ENCODE peak calls at places on chromosomes 11 and 22, in seven cellular contexts. One of them, this sample, is unnamed.
A peak's percentile ranks its signal among the peaks of the same experiment; 100 is the strongest.

GRCh38 chr11:1069740-1070139 is 4.9 kb upstream of the MUC2 start:
- DNase-seq in spleen: no peak
- DNase-seq in colonic mucosa: no peak
- DNase-seq in IMR-90: no peak
- DNase-seq in tibial nerve: no peak
- DNase-seq in CD8-positive, alpha-beta T cell: no peak
- DNase-seq in BJ: no peak
- DNase-seq in this sample: no peak

GRCh38 chr11:73729594-73730206 is 31.2 kb downstream of the RAB6A start:
- DNase-seq in IMR-90: no peak
- DNase-seq in CD8-positive, alpha-beta T cell: no peak
- DNase-seq in colonic mucosa: no peak
- DNase-seq in BJ: no peak
- DNase-seq in spleen: no peak
- DNase-seq in tibial nerve: no peak
- DNase-seq in this sample: no peak

GRCh38 chr11:12893787-12894672 is 115.1 kb upstream of the RASSF10 start:
- DNase-seq in colonic mucosa: peak; percentile 78
- DNase-seq in CD8-positive, alpha-beta T cell: no peak
- DNase-seq in IMR-90: peak; percentile 52
- DNase-seq in BJ: no peak
- DNase-seq in spleen: no peak
- DNase-seq in tibial nerve: peak; percentile 62
- DNase-seq in this sample: peak; percentile 63

GRCh38 chr11:27902981-27903624 is 202.8 kb upstream of the BDNF start:
- DNase-seq in CD8-positive, alpha-beta T cell: no peak
- DNase-seq in colonic mucosa: no peak
- DNase-seq in BJ: no peak
- DNase-seq in tibial nerve: no peak
- DNase-seq in spleen: no peak
- DNase-seq in IMR-90: peak; percentile 73
- DNase-seq in this sample: no peak

GRCh38 chr11:119169272-119169719 is 771 bp downstream of the NLRX1 start:
- DNase-seq in CD8-positive, alpha-beta T cell: no peak
- DNase-seq in spleen: peak; percentile 85
- DNase-seq in tibial nerve: no peak
- DNase-seq in BJ: no peak
- DNase-seq in colonic mucosa: peak; percentile 36
- DNase-seq in IMR-90: no peak
- DNase-seq in this sample: peak; percentile 49

GRCh38 chr11:66561178-66561974 is 7.0 kb downstream of the CTSF start:
- DNase-seq in colonic mucosa: no peak
- DNase-seq in spleen: no peak
- DNase-seq in BJ: no peak
- DNase-seq in tibial nerve: no peak
- DNase-seq in IMR-90: no peak
- DNase-seq in CD8-positive, alpha-beta T cell: no peak
- DNase-seq in this sample: no peak

GRCh38 chr22:44068422-44069191 is 44.5 kb downstream of the PARVB start:
- DNase-seq in IMR-90: no peak
- DNase-seq in CD8-positive, alpha-beta T cell: no peak
- DNase-seq in colonic mucosa: no peak
- DNase-seq in spleen: no peak
- DNase-seq in tibial nerve: no peak
- DNase-seq in BJ: no peak
- DNase-seq in this sample: no peak

GRCh38 chr22:20229916-20230775 is 38.0 kb downstream of the RTN4R start:
- DNase-seq in IMR-90: no peak
- DNase-seq in tibial nerve: no peak
- DNase-seq in colonic mucosa: no peak
- DNase-seq in spleen: no peak
- DNase-seq in CD8-positive, alpha-beta T cell: no peak
- DNase-seq in BJ: no peak
- DNase-seq in this sample: peak; percentile 19

GRCh38 chr11:18319914-18320313 is 2.0 kb downstream of the HPS5 start:
- DNase-seq in tibial nerve: no peak
- DNase-seq in IMR-90: no peak
- DNase-seq in BJ: no peak
- DNase-seq in spleen: no peak
- DNase-seq in colonic mucosa: no peak
- DNase-seq in CD8-positive, alpha-beta T cell: no peak
- DNase-seq in this sample: no peak

GRCh38 chr11:2525941-2526807 is 81.4 kb downstream of the KCNQ1 start:
- DNase-seq in tibial nerve: peak; percentile 3
- DNase-seq in IMR-90: no peak
- DNase-seq in spleen: peak; percentile 66
- DNase-seq in colonic mucosa: peak; percentile 61
- DNase-seq in BJ: no peak
- DNase-seq in CD8-positive, alpha-beta T cell: no peak
- DNase-seq in this sample: no peak

GRCh38 chr11:17410606-17411379 is 22.3 kb upstream of the KCNJ11 start:
- DNase-seq in BJ: no peak
- DNase-seq in CD8-positive, alpha-beta T cell: no peak
- DNase-seq in tibial nerve: no peak
- DNase-seq in colonic mucosa: peak; percentile 42
- DNase-seq in spleen: peak; percentile 45
- DNase-seq in IMR-90: no peak
- DNase-seq in this sample: no peak

GRCh38 chr11:130449996-130450419 is 1.6 kb downstream of the ADAMTS15 start:
- DNase-seq in IMR-90: peak; percentile 82
- DNase-seq in BJ: no peak
- DNase-seq in CD8-positive, alpha-beta T cell: no peak
- DNase-seq in colonic mucosa: peak; percentile 86
- DNase-seq in tibial nerve: peak; percentile 83
- DNase-seq in spleen: no peak
- DNase-seq in this sample: peak; percentile 94

GRCh38 chr22:17477401-17477833 is 85.9 kb upstream of the SLC25A18 start:
- DNase-seq in BJ: no peak
- DNase-seq in CD8-positive, alpha-beta T cell: no peak
- DNase-seq in colonic mucosa: no peak
- DNase-seq in IMR-90: no peak
- DNase-seq in tibial nerve: no peak
- DNase-seq in spleen: no peak
- DNase-seq in this sample: peak; percentile 88

GRCh38 chr22:43000441-43001175 is 14.3 kb downstream of the PACSIN2 start:
- DNase-seq in spleen: no peak
- DNase-seq in tibial nerve: no peak
- DNase-seq in colonic mucosa: no peak
- DNase-seq in BJ: no peak
- DNase-seq in CD8-positive, alpha-beta T cell: no peak
- DNase-seq in IMR-90: peak; percentile 74
- DNase-seq in this sample: no peak

GRCh38 chr11:115581871-115582639 is 77.8 kb upstream of the CADM1 start:
- DNase-seq in IMR-90: peak; percentile 5
- DNase-seq in tibial nerve: no peak
- DNase-seq in BJ: no peak
- DNase-seq in CD8-positive, alpha-beta T cell: no peak
- DNase-seq in colonic mucosa: peak; percentile 53
- DNase-seq in spleen: no peak
- DNase-seq in this sample: peak; percentile 25

DNA sequence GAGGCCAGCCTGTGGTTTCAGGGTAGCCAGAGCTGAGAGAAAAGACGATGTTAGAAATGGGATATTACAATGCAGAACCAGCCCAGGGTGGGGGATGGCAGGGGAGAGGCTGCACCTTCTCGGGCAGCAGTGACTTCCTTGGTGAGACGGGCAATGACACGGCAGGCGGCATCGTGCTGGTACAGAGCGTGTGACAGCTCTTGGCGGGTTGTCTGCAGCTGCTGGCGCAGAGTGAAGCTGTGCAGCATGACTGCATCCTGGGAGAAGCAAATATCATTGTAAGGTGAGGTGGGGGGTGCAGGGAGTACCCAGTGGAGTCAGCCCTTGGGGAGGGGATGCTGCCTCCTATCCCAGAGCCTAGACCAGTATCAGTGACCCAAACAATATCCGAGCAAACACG is 3.8 kb downstream of the PRPF19 start:
- DNase-seq in CD8-positive, alpha-beta T cell: no peak
- DNase-seq in BJ: no peak
- DNase-seq in IMR-90: no peak
- DNase-seq in tibial nerve: no peak
- DNase-seq in spleen: no peak
- DNase-seq in colonic mucosa: no peak
- DNase-seq in this sample: no peak
- H3K36me3 ChIP-seq in CD8-positive, alpha-beta T cell: peaks cover 54% of the 10 kb centered on the region
- H3K36me3 ChIP-seq in BJ: peaks cover 33% of the 10 kb centered on the region
- H3K36me3 ChIP-seq in IMR-90: peaks cover 45% of the 10 kb centered on the region
- H3K36me3 ChIP-seq in tibial nerve: peaks cover 64% of the 10 kb centered on the region
- H3K36me3 ChIP-seq in spleen: peaks cover 2% of the 10 kb centered on the region
- H3K36me3 ChIP-seq in colonic mucosa: peaks cover 13% of the 10 kb centered on the region
- H3K36me3 ChIP-seq in this sample: peaks cover 28% of the 10 kb centered on the region

GRCh38 chr11:11580012-11580411 is 41.8 kb downstream of the GALNT18 start:
- DNase-seq in tibial nerve: no peak
- DNase-seq in colonic mucosa: no peak
- DNase-seq in spleen: no peak
- DNase-seq in CD8-positive, alpha-beta T cell: no peak
- DNase-seq in IMR-90: no peak
- DNase-seq in BJ: no peak
- DNase-seq in this sample: no peak

GRCh38 chr11:11582261-11582701 is 39.5 kb downstream of the GALNT18 start:
- DNase-seq in tibial nerve: no peak
- DNase-seq in colonic mucosa: no peak
- DNase-seq in spleen: no peak
- DNase-seq in CD8-positive, alpha-beta T cell: no peak
- DNase-seq in BJ: no peak
- DNase-seq in IMR-90: no peak
- DNase-seq in this sample: no peak

GRCh38 chr11:11580831-11581492 is 40.8 kb downstream of the GALNT18 start:
- DNase-seq in CD8-positive, alpha-beta T cell: no peak
- DNase-seq in spleen: no peak
- DNase-seq in tibial nerve: no peak
- DNase-seq in BJ: no peak
- DNase-seq in IMR-90: no peak
- DNase-seq in colonic mucosa: no peak
- DNase-seq in this sample: no peak

GRCh38 chr11:11579012-11579755 is 42.6 kb downstream of the GALNT18 start:
- DNase-seq in spleen: no peak
- DNase-seq in colonic mucosa: no peak
- DNase-seq in CD8-positive, alpha-beta T cell: no peak
- DNase-seq in IMR-90: no peak
- DNase-seq in BJ: no peak
- DNase-seq in tibial nerve: no peak
- DNase-seq in this sample: no peak

DNA sequence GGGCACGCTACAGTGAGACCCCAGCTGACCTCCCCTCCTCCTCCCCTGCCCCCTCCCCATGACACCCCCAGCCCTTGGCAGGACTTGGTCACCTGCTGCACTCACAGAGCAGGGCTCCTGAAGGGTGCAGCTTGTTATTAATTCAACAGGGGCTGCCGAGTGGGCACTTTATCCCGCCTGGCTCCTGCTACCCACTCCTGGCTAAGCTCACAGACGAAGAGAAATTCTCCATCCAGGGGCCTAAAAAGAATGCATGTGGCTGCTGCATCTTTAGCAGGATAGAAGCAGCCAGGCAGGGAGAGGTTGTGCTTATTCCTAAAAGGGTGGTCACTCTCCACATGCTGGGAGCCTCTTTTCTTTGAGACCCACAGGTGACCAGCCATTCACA is 40.3 kb downstream of the GALNT18 start:
- DNase-seq in BJ: no peak
- DNase-seq in IMR-90: no peak
- DNase-seq in CD8-positive, alpha-beta T cell: no peak
- DNase-seq in tibial nerve: no peak
- DNase-seq in spleen: no peak
- DNase-seq in colonic mucosa: no peak
- DNase-seq in this sample: no peak
- TF ChIP-seq CTCF in BJ: no peak
- TF ChIP-seq CTCF in IMR-90: no peak
- TF ChIP-seq CTCF in CD8-positive, alpha-beta T cell: no peak
- TF ChIP-seq CTCF in tibial nerve: no peak
- TF ChIP-seq CTCF in spleen: no peak
- TF ChIP-seq CTCF in colonic mucosa: no peak
- TF ChIP-seq CTCF in this sample: no peak

DNA sequence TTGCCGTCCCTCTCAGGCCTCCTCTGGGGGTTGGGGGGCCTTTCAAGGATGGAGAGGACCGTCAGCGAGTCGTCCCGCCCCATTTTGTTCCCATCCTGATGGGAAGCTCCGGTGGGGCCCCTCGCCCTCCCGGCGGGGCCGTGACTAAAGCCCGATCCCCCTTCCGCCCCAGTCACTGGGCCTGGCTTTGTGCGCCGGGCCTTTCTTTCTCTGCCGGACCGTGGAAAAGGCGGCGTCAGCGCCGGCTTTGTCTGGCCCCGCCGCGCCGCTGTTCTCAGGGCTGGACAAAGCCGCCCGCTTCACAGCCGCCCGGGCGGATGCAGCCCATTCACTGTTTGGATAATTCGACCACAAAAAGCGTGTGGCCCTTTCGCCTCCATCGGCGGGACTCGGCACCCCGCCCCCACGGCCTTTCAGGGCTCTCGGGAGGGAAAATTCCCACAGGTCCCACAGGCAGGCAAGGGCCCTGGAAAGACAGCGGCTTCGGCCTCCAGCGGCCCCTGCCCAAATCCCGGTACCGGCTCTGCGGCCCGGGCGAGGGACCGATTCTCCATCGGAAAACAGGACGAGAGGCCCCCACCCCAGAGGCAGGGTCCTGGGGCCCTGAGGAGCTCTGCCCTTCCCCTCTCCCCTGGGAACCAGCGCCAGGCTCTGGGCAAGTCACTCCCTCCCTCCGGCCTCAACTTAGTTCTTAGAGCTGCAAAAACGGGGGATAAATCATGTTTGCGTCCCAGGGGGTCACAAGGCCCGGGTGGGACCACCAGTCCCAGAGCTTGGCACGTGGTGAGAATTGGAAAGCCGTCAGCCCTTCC is 87.2 kb downstream of the WNT7B start:
- DNase-seq in IMR-90: peak; percentile 27
- DNase-seq in spleen: peak; percentile 50
- DNase-seq in BJ: no peak
- DNase-seq in CD8-positive, alpha-beta T cell: no peak
- DNase-seq in colonic mucosa: no peak
- DNase-seq in tibial nerve: no peak
- DNase-seq in this sample: no peak
- H3K36me3 ChIP-seq in IMR-90: no peaks in the 10 kb centered on the region
- H3K36me3 ChIP-seq in spleen: no peaks in the 10 kb centered on the region
- H3K36me3 ChIP-seq in BJ: no peaks in the 10 kb centered on the region
- H3K36me3 ChIP-seq in CD8-positive, alpha-beta T cell: no peaks in the 10 kb centered on the region
- H3K36me3 ChIP-seq in colonic mucosa: no peaks in the 10 kb centered on the region
- H3K36me3 ChIP-seq in tibial nerve: no peaks in the 10 kb centered on the region
- H3K36me3 ChIP-seq in this sample: no peaks in the 10 kb centered on the region

GRCh38 chr11:9462172-9462799 is 1.5 kb downstream of the ZNF143 start:
- DNase-seq in spleen: peak; percentile 54
- DNase-seq in tibial nerve: no peak
- DNase-seq in colonic mucosa: no peak
- DNase-seq in IMR-90: peak; percentile 25
- DNase-seq in CD8-positive, alpha-beta T cell: no peak
- DNase-seq in BJ: no peak
- DNase-seq in this sample: no peak

GRCh38 chr11:9461068-9461759 is 402 bp downstream of the ZNF143 start:
- DNase-seq in spleen: peak; percentile 96
- DNase-seq in IMR-90: peak; percentile 86
- DNase-seq in tibial nerve: peak; percentile 73
- DNase-seq in CD8-positive, alpha-beta T cell: peak; percentile 64
- DNase-seq in colonic mucosa: peak; percentile 86
- DNase-seq in BJ: peak; percentile 49
- DNase-seq in this sample: peak; percentile 96

GRCh38 chr11:9459573-9460321 is 1.1 kb upstream of the ZNF143 start:
- DNase-seq in CD8-positive, alpha-beta T cell: no peak
- DNase-seq in colonic mucosa: peak; percentile 36
- DNase-seq in BJ: peak; percentile 15
- DNase-seq in IMR-90: peak; percentile 64
- DNase-seq in spleen: peak; percentile 75
- DNase-seq in tibial nerve: no peak
- DNase-seq in this sample: peak; percentile 79

GRCh38 chr11:9461760-9462134 is 935 bp downstream of the ZNF143 start:
- DNase-seq in spleen: no peak
- DNase-seq in IMR-90: peak; percentile 15
- DNase-seq in tibial nerve: no peak
- DNase-seq in colonic mucosa: no peak
- DNase-seq in CD8-positive, alpha-beta T cell: no peak
- DNase-seq in BJ: no peak
- DNase-seq in this sample: peak; percentile 45

GRCh38 chr11:9460322-9461067 is at the start of gene ZNF143:
- DNase-seq in colonic mucosa: peak; percentile 100
- DNase-seq in BJ: peak; percentile 99
- DNase-seq in tibial nerve: peak; percentile 99
- DNase-seq in CD8-positive, alpha-beta T cell: peak; percentile 100
- DNase-seq in spleen: peak; percentile 99
- DNase-seq in IMR-90: peak; percentile 100
- DNase-seq in this sample: peak; percentile 100
- TF ChIP-seq CTCF in colonic mucosa: no peak
- TF ChIP-seq CTCF in BJ: no peak
- TF ChIP-seq CTCF in tibial nerve: peak; percentile 67
- TF ChIP-seq CTCF in CD8-positive, alpha-beta T cell: no peak
- TF ChIP-seq CTCF in spleen: peak; percentile 36
- TF ChIP-seq CTCF in IMR-90: no peak
- TF ChIP-seq CTCF in this sample: no peak